ENCODE peak calls at places on chromosome 14, in four cellular contexts. Z is AG10803; H is activated CD8-positive, alpha-beta memory T cell treated with anti-CD3 and anti-CD28 coated beads for 1 hour; Y is breast epithelium. U is an unnamed sample.

GRCh38 chr14:104895207-104895785 is 29.4 kb upstream of the PLD4 start:
- DNase-seq in H (no peak), Z (no peak), Y (no peak), U (no peak)

GRCh38 chr14:101843665-101844064 is 82.2 kb downstream of the PPP2R5C start:
- DNase-seq in Z (no peak), Y (no peak), H (no peak), U (no peak)

GRCh38 chr14:64970776-64971451 is 1.2 kb downstream of the RAB15 start:
- DNase-seq in H (no peak), Y (no peak), Z (peak), U (no peak)

GRCh38 chr14:50943943-50944646 is at the start of gene PYGL:
- DNase-seq in H (no peak), Y (peak), Z (peak), U (peak)

GRCh38 chr14:63473194-63473788 is 69.9 kb downstream of the PPP2R5E start:
- DNase-seq in Z (peak), Y (no peak), H (no peak), U (no peak)

GRCh38 chr14:104419865-104420458 is 159.6 kb upstream of the C14orf180 start:
- DNase-seq in Z (no peak), H (no peak), Y (no peak), U (no peak)

GRCh38 chr14:32374155-32374554 is 45.1 kb downstream of the AKAP6 start:
- DNase-seq in Y (no peak), H (no peak), Z (no peak), U (no peak)

GRCh38 chr14:88327497-88327896 is 4.4 kb upstream of the KCNK10 start:
- DNase-seq in Z (no peak), Y (no peak), H (no peak), U (no peak)

GRCh38 chr14:45968037-45968436 is 683.5 kb downstream of the RPL10L start:
- DNase-seq in Y (no peak), Z (no peak), H (no peak), U (no peak)

GRCh38 chr14:94390372-94391086 is 2.1 kb upstream of the SERPINA1 start:
- DNase-seq in Z (no peak), H (no peak), Y (no peak), U (peak)

GRCh38 chr14:81408595-81408994 is 8.5 kb upstream of the STON2 start:
- DNase-seq in Y (no peak), H (no peak), Z (no peak), U (no peak)

GRCh38 chr14:29486132-29486531 is 441.5 kb downstream of the PRKD1 start:
- DNase-seq in H (no peak), Z (peak), Y (no peak), U (no peak)

U was measured in lower leg skin.